ENCODE peak calls at places on chromosomes 4 and X, in eight cellular contexts. S, Z, G, Y, T, E, U and B are unnamed samples.

GRCh38 chr4:28639747-28640146 is 1779.1 kb downstream of the STIM2 start:
- DNase-seq in S (no peak), Z (no peak), G (no peak), Y (no peak), T (no peak), E (no peak), U (no peak), B (no peak)

GRCh38 chr4:145492376-145492775 is 10.7 kb downstream of the SMAD1 start:
- DNase-seq in S (no peak), Z (no peak), G (no peak), Y (no peak), T (no peak), E (no peak), U (no peak), B (no peak)

GRCh38 chr4:153573221-153573620 is 107.1 kb downstream of the TMEM131L start:
- DNase-seq in S (no peak), Z (no peak), G (no peak), Y (no peak), T (no peak), E (no peak), U (no peak), B (no peak)

GRCh38 chr4:82415922-82416365 is 14.3 kb downstream of the HNRNPDL start:
- DNase-seq in S (no peak), Z (no peak), G (no peak), Y (no peak), T (no peak), E (no peak), U (no peak), B (no peak)

GRCh38 chr4:168511780-168512467 is 15.1 kb downstream of the PALLD start:
- DNase-seq in S (no peak), Z (peak), G (no peak), Y (no peak), T (no peak), E (no peak), U (peak), B (no peak)

GRCh38 chr4:6943870-6944195 is 34.2 kb downstream of the TBC1D14 start:
- DNase-seq in S (no peak), Z (no peak), G (no peak), Y (peak), T (no peak), E (no peak), U (no peak), B (no peak)

GRCh38 chrX:49862093-49862492 is 17.2 kb upstream of the USP27X start:
- DNase-seq in S (no peak), Z (no peak), G (no peak), Y (no peak), T (no peak), E (no peak), U (no peak), B (no peak)

GRCh38 chr4:184803884-184804283 is 21.9 kb downstream of the ACSL1 start:
- DNase-seq in S (no peak), Z (no peak), G (no peak), Y (no peak), T (no peak), E (no peak), U (no peak), B (no peak)

GRCh38 chr4:113222431-113222979 is 173.1 kb downstream of the ANK2 start:
- DNase-seq in S (no peak), Z (no peak), G (peak), Y (no peak), T (no peak), E (no peak), U (no peak), B (no peak)

GRCh38 chr4:88514557-88515511 is 8.7 kb downstream of the PYURF start:
- DNase-seq in S (peak), Z (no peak), G (no peak), Y (no peak), T (no peak), E (no peak), U (no peak), B (no peak)

GRCh38 chrX:93538575-93538974 is 134.8 kb downstream of the NAP1L3 start:
- DNase-seq in S (no peak), Z (no peak), G (peak), Y (no peak), T (no peak), E (no peak), U (peak), B (no peak)

GRCh38 chrX:13110427-13111324 is 66.3 kb upstream of the FAM9C start:
- DNase-seq in S (no peak), Z (no peak), G (peak), Y (peak), T (peak), E (peak), U (peak), B (no peak)

GRCh38 chrX:54944816-54945215 is 24.2 kb downstream of the TRO start:
- DNase-seq in S (no peak), Z (no peak), G (no peak), Y (no peak), T (no peak), E (no peak), U (no peak), B (no peak)

GRCh38 chrX:13863326-13863725 is 46.4 kb upstream of the GPM6B start:
- DNase-seq in S (no peak), Z (no peak), G (no peak), Y (no peak), T (no peak), E (no peak), U (peak), B (no peak)

GRCh38 chr4:69731261-69731660 is 29.2 kb downstream of the SULT1B1 start:
- DNase-seq in S (no peak), Z (no peak), G (no peak), Y (no peak), T (peak), E (no peak), U (no peak), B (no peak)

GRCh38 chrX:111465664-111466063 is 45.8 kb upstream of the SERTM2 start:
- DNase-seq in S (no peak), Z (no peak), G (no peak), Y (no peak), T (no peak), E (no peak), U (no peak), B (no peak)

GRCh38 chr4:173288296-173288695 is 45.9 kb downstream of the HMGB2 start:
- DNase-seq in S (no peak), Z (peak), G (peak), Y (no peak), T (peak), E (peak), U (peak), B (peak)

GRCh38 chrX:41025926-41026325 is 59.3 kb upstream of the USP9X start:
- DNase-seq in S (no peak), Z (no peak), G (no peak), Y (no peak), T (no peak), E (no peak), U (peak), B (no peak)

GRCh38 chrX:138849521-138849920 is 138.0 kb upstream of the FGF13 start:
- DNase-seq in S (no peak), Z (no peak), G (no peak), Y (no peak), T (no peak), E (no peak), U (no peak), B (no peak)

GRCh38 chrX:107118322-107119147 is at the start of gene RBM41:
- DNase-seq in S (peak), Z (peak), G (peak), Y (peak), T (peak), E (peak), U (peak), B (peak)

GRCh38 chr4:66506985-66507384 is 836.7 kb upstream of the EPHA5 start:
- DNase-seq in S (no peak), Z (no peak), G (no peak), Y (no peak), T (no peak), E (no peak), U (no peak), B (no peak)

GRCh38 chrX:106940068-106940467 is 19.9 kb downstream of the CLDN2 start:
- DNase-seq in S (no peak), Z (no peak), G (no peak), Y (no peak), T (peak), E (no peak), U (no peak), B (no peak)

GRCh38 chrX:118603981-118604380 is 108.4 kb downstream of the DOCK11 start:
- DNase-seq in S (peak), Z (peak), G (peak), Y (no peak), T (peak), E (peak), U (peak), B (no peak)

GRCh38 chrX:23035493-23035892 is 35.7 kb downstream of the DDX53 start:
- DNase-seq in S (no peak), Z (no peak), G (no peak), Y (no peak), T (no peak), E (no peak), U (no peak), B (no peak)